ENCODE peak calls at places on chromosomes 1 and 21, in nine cellular contexts. G, X, O, H, A, K, W, C and Q are unnamed samples.

GRCh38 chr1:154479764-154480421 is 22.1 kb upstream of the TDRD10 start:
- DNase-seq in G (no peak), X (no peak), O (peak; percentile 78), H (peak; percentile 72), A (no peak), K (no peak), W (peak; percentile 92), C (peak; percentile 76), Q (no peak)

GRCh38 chr21:46048926-46049889 is 48.7 kb upstream of the COL6A2 start:
- DNase-seq in G (no peak), X (peak; percentile 72), O (peak; percentile 97), H (no peak), A (no peak), K (peak; percentile 57), W (peak; percentile 97), C (peak; percentile 99), Q (peak; percentile 29)

GRCh38 chr1:32763221-32763620 is 53.9 kb downstream of the YARS1 start:
- DNase-seq in G (no peak), X (no peak), O (no peak), H (no peak), A (no peak), K (peak; percentile 3), W (peak; percentile 39), C (no peak), Q (no peak)

GRCh38 chr1:109371271-109371739 is 26.4 kb downstream of the SORT1 start:
- DNase-seq in G (no peak), X (no peak), O (peak; percentile 56), H (no peak), A (no peak), K (no peak), W (peak; percentile 70), C (peak; percentile 89), Q (no peak)

GRCh38 chr1:1374068-1374860 is 743 bp downstream of the AURKAIP1 start:
- DNase-seq in G (no peak), X (no peak), O (no peak), H (no peak), A (no peak), K (peak; percentile 64), W (no peak), C (no peak), Q (no peak)

GRCh38 chr21:32599146-32599925 is 12.8 kb downstream of the CFAP298 start:
- DNase-seq in G (no peak), X (no peak), O (no peak), H (no peak), A (no peak), K (no peak), W (no peak), C (no peak), Q (no peak)

GRCh38 chr1:216221260-216221700 is 202.0 kb downstream of the USH2A start:
- DNase-seq in G (no peak), X (no peak), O (peak; percentile 72), H (peak; percentile 82), A (no peak), K (no peak), W (peak; percentile 90), C (peak; percentile 74), Q (peak; percentile 41)

GRCh38 chr1:47751188-47751587 is 246.0 kb downstream of the TRABD2B start:
- DNase-seq in G (no peak), X (no peak), O (no peak), H (no peak), A (no peak), K (no peak), W (no peak), C (no peak), Q (no peak)

GRCh38 chr21:28832013-28832714 is 160.5 kb downstream of the LTN1 start:
- DNase-seq in G (no peak), X (no peak), O (no peak), H (no peak), A (no peak), K (no peak), W (peak; percentile 53), C (no peak), Q (no peak)

GRCh38 chr1:176976236-176976635 is 188.3 kb downstream of the ASTN1 start:
- DNase-seq in G (no peak), X (no peak), O (no peak), H (peak; percentile 39), A (no peak), K (no peak), W (no peak), C (no peak), Q (no peak)

GRCh38 chr1:12445257-12445656 is 172.8 kb downstream of the DHRS3 start:
- DNase-seq in G (no peak), X (no peak), O (no peak), H (no peak), A (no peak), K (no peak), W (no peak), C (no peak), Q (no peak)

GRCh38 chr1:26126321-26127084 is 14.9 kb downstream of the PDIK1L start:
- DNase-seq in G (no peak), X (peak; percentile 61), O (no peak), H (no peak), A (peak; percentile 22), K (no peak), W (peak; percentile 76), C (no peak), Q (no peak)

GRCh38 chr1:171858701-171859100 is 17.4 kb downstream of the DNM3 start:
- DNase-seq in G (no peak), X (no peak), O (no peak), H (no peak), A (no peak), K (no peak), W (no peak), C (no peak), Q (no peak)

GRCh38 chr1:3578433-3578805 is 32.9 kb downstream of the MEGF6 start:
- DNase-seq in G (no peak), X (no peak), O (no peak), H (no peak), A (no peak), K (no peak), W (no peak), C (no peak), Q (no peak)

GRCh38 chr1:19367584-19368041 is 55.5 kb downstream of the SLC66A1 start:
- DNase-seq in G (no peak), X (no peak), O (no peak), H (no peak), A (no peak), K (no peak), W (no peak), C (no peak), Q (no peak)

GRCh38 chr1:48251858-48252257 is 29.3 kb downstream of the SLC5A9 start:
- DNase-seq in G (no peak), X (no peak), O (no peak), H (no peak), A (no peak), K (no peak), W (no peak), C (no peak), Q (no peak)

GRCh38 chr1:36599828-36600227 is 117.1 kb upstream of the CSF3R start:
- DNase-seq in G (no peak), X (no peak), O (no peak), H (no peak), A (no peak), K (no peak), W (no peak), C (no peak), Q (no peak)